ENCODE peak calls at places on chromosome 17, in seven cellular contexts. One of them, this sample, is unnamed.

GRCh38 chr17:19418312-19418992 is 7.4 kb downstream of the RNF112 start:
- DNase-seq in HCT116: no peak
- DNase-seq in esophagus squamous epithelium: no peak
- DNase-seq in ovary: no peak
- DNase-seq in body of pancreas: peak
- DNase-seq in transverse colon: no peak
- DNase-seq in dorsolateral prefrontal cortex: no peak
- DNase-seq in this sample: no peak

GRCh38 chr17:43597624-43598358 is 51.7 kb upstream of the ETV4 start:
- DNase-seq in ovary: no peak
- DNase-seq in esophagus squamous epithelium: no peak
- DNase-seq in body of pancreas: no peak
- DNase-seq in HCT116: no peak
- DNase-seq in transverse colon: no peak
- DNase-seq in dorsolateral prefrontal cortex: no peak
- DNase-seq in this sample: no peak

GRCh38 chr17:63032141-63032540 is 66.1 kb downstream of the TANC2 start:
- DNase-seq in transverse colon: peak
- DNase-seq in esophagus squamous epithelium: no peak
- DNase-seq in HCT116: no peak
- DNase-seq in body of pancreas: no peak
- DNase-seq in dorsolateral prefrontal cortex: no peak
- DNase-seq in ovary: no peak
- DNase-seq in this sample: no peak

GRCh38 chr17:59837362-59838195 is 55.2 kb downstream of the TUBD1 start:
- DNase-seq in transverse colon: peak
- DNase-seq in HCT116: peak
- DNase-seq in ovary: no peak
- DNase-seq in dorsolateral prefrontal cortex: no peak
- DNase-seq in esophagus squamous epithelium: peak
- DNase-seq in body of pancreas: peak
- DNase-seq in this sample: peak

GRCh38 chr17:45834471-45835396 is 9.9 kb upstream of the SPPL2C start:
- DNase-seq in body of pancreas: no peak
- DNase-seq in dorsolateral prefrontal cortex: no peak
- DNase-seq in transverse colon: no peak
- DNase-seq in esophagus squamous epithelium: no peak
- DNase-seq in ovary: no peak
- DNase-seq in HCT116: no peak
- DNase-seq in this sample: no peak

GRCh38 chr17:9696279-9697044 is 51.1 kb downstream of the USP43 start:
- DNase-seq in ovary: no peak
- DNase-seq in body of pancreas: no peak
- DNase-seq in transverse colon: no peak
- DNase-seq in HCT116: no peak
- DNase-seq in esophagus squamous epithelium: no peak
- DNase-seq in dorsolateral prefrontal cortex: no peak
- DNase-seq in this sample: no peak

GRCh38 chr17:47882695-47883588 is 13.1 kb upstream of the SP2 start:
- DNase-seq in dorsolateral prefrontal cortex: no peak
- DNase-seq in HCT116: no peak
- DNase-seq in esophagus squamous epithelium: no peak
- DNase-seq in body of pancreas: no peak
- DNase-seq in transverse colon: no peak
- DNase-seq in ovary: no peak
- DNase-seq in this sample: no peak

GRCh38 chr17:43636446-43636845 is 25.3 kb downstream of the MEOX1 start:
- DNase-seq in transverse colon: no peak
- DNase-seq in ovary: no peak
- DNase-seq in esophagus squamous epithelium: no peak
- DNase-seq in dorsolateral prefrontal cortex: no peak
- DNase-seq in body of pancreas: no peak
- DNase-seq in HCT116: no peak
- DNase-seq in this sample: no peak

GRCh38 chr17:71444011-71444574 is 676.7 kb upstream of the SOX9 start:
- DNase-seq in body of pancreas: no peak
- DNase-seq in dorsolateral prefrontal cortex: no peak
- DNase-seq in HCT116: no peak
- DNase-seq in transverse colon: no peak
- DNase-seq in esophagus squamous epithelium: no peak
- DNase-seq in ovary: no peak
- DNase-seq in this sample: no peak

GRCh38 chr17:61396586-61397085 is 3.0 kb upstream of the TBX2 start:
- DNase-seq in esophagus squamous epithelium: no peak
- DNase-seq in transverse colon: no peak
- DNase-seq in dorsolateral prefrontal cortex: no peak
- DNase-seq in ovary: no peak
- DNase-seq in HCT116: no peak
- DNase-seq in body of pancreas: no peak
- DNase-seq in this sample: no peak

GRCh38 chr17:79750650-79751545 is 20.2 kb downstream of the ENPP7 start:
- DNase-seq in dorsolateral prefrontal cortex: no peak
- DNase-seq in esophagus squamous epithelium: no peak
- DNase-seq in HCT116: no peak
- DNase-seq in body of pancreas: no peak
- DNase-seq in transverse colon: no peak
- DNase-seq in ovary: no peak
- DNase-seq in this sample: no peak

GRCh38 chr17:46929413-46929812 is 6.5 kb downstream of the GOSR2 start:
- DNase-seq in transverse colon: no peak
- DNase-seq in esophagus squamous epithelium: no peak
- DNase-seq in body of pancreas: no peak
- DNase-seq in ovary: no peak
- DNase-seq in HCT116: no peak
- DNase-seq in dorsolateral prefrontal cortex: no peak
- DNase-seq in this sample: no peak

GRCh38 chr17:45147102-45147580 is 1.1 kb upstream of the HEXIM1 start:
- DNase-seq in esophagus squamous epithelium: no peak
- DNase-seq in HCT116: no peak
- DNase-seq in body of pancreas: peak
- DNase-seq in transverse colon: no peak
- DNase-seq in dorsolateral prefrontal cortex: no peak
- DNase-seq in ovary: peak
- DNase-seq in this sample: no peak

GRCh38 chr17:79943354-79944241 is 92.1 kb downstream of the TBC1D16 start:
- DNase-seq in HCT116: no peak
- DNase-seq in ovary: peak
- DNase-seq in body of pancreas: no peak
- DNase-seq in transverse colon: peak
- DNase-seq in esophagus squamous epithelium: no peak
- DNase-seq in dorsolateral prefrontal cortex: peak
- DNase-seq in this sample: no peak

GRCh38 chr17:45431531-45432404 is 902 bp downstream of the ARHGAP27 start:
- DNase-seq in dorsolateral prefrontal cortex: peak
- DNase-seq in HCT116: peak
- DNase-seq in ovary: no peak
- DNase-seq in body of pancreas: peak
- DNase-seq in esophagus squamous epithelium: no peak
- DNase-seq in transverse colon: peak
- DNase-seq in this sample: no peak

GRCh38 chr17:65078441-65079160 is 22.1 kb upstream of the GNA13 start:
- DNase-seq in dorsolateral prefrontal cortex: no peak
- DNase-seq in ovary: no peak
- DNase-seq in esophagus squamous epithelium: no peak
- DNase-seq in body of pancreas: no peak
- DNase-seq in HCT116: no peak
- DNase-seq in transverse colon: no peak
- DNase-seq in this sample: no peak

GRCh38 chr17:1347681-1348318 is 52.2 kb downstream of the YWHAE start:
- DNase-seq in transverse colon: peak
- DNase-seq in ovary: no peak
- DNase-seq in HCT116: no peak
- DNase-seq in esophagus squamous epithelium: no peak
- DNase-seq in dorsolateral prefrontal cortex: no peak
- DNase-seq in body of pancreas: peak
- DNase-seq in this sample: no peak

GRCh38 chr17:16464641-16465312 is 27.2 kb downstream of the LRRC75A start:
- DNase-seq in HCT116: no peak
- DNase-seq in body of pancreas: no peak
- DNase-seq in dorsolateral prefrontal cortex: no peak
- DNase-seq in ovary: no peak
- DNase-seq in esophagus squamous epithelium: no peak
- DNase-seq in transverse colon: peak
- DNase-seq in this sample: no peak

GRCh38 chr17:56834380-56835258 is 668 bp downstream of the DGKE start:
- DNase-seq in dorsolateral prefrontal cortex: peak
- DNase-seq in body of pancreas: peak
- DNase-seq in HCT116: no peak
- DNase-seq in transverse colon: peak
- DNase-seq in ovary: peak
- DNase-seq in esophagus squamous epithelium: no peak
- DNase-seq in this sample: no peak

GRCh38 chr17:79950711-79951110 is 85.0 kb downstream of the TBC1D16 start:
- DNase-seq in HCT116: no peak
- DNase-seq in esophagus squamous epithelium: no peak
- DNase-seq in dorsolateral prefrontal cortex: peak
- DNase-seq in body of pancreas: peak
- DNase-seq in transverse colon: no peak
- DNase-seq in ovary: peak
- DNase-seq in this sample: no peak

GRCh38 chr17:38673714-38674012 is 1.1 kb downstream of the EPOP start:
- DNase-seq in ovary: peak
- DNase-seq in esophagus squamous epithelium: no peak
- DNase-seq in dorsolateral prefrontal cortex: no peak
- DNase-seq in HCT116: no peak
- DNase-seq in transverse colon: no peak
- DNase-seq in body of pancreas: peak
- DNase-seq in this sample: no peak

GRCh38 chr17:7853693-7854043 is 1.2 kb upstream of the TMEM88 start:
- DNase-seq in esophagus squamous epithelium: no peak
- DNase-seq in HCT116: no peak
- DNase-seq in dorsolateral prefrontal cortex: no peak
- DNase-seq in transverse colon: no peak
- DNase-seq in ovary: peak
- DNase-seq in body of pancreas: no peak
- DNase-seq in this sample: no peak

GRCh38 chr17:28506763-28507487 is 777 bp downstream of the FOXN1 start:
- DNase-seq in HCT116: no peak
- DNase-seq in dorsolateral prefrontal cortex: no peak
- DNase-seq in transverse colon: no peak
- DNase-seq in ovary: no peak
- DNase-seq in body of pancreas: no peak
- DNase-seq in esophagus squamous epithelium: no peak
- DNase-seq in this sample: no peak

GRCh38 chr17:28509784-28510183 is 3.6 kb downstream of the FOXN1 start:
- DNase-seq in body of pancreas: no peak
- DNase-seq in ovary: no peak
- DNase-seq in esophagus squamous epithelium: no peak
- DNase-seq in dorsolateral prefrontal cortex: no peak
- DNase-seq in HCT116: no peak
- DNase-seq in transverse colon: no peak
- DNase-seq in this sample: no peak

GRCh38 chr17:28505986-28506665 is at the start of gene FOXN1:
- DNase-seq in body of pancreas: no peak
- DNase-seq in esophagus squamous epithelium: no peak
- DNase-seq in ovary: no peak
- DNase-seq in transverse colon: no peak
- DNase-seq in dorsolateral prefrontal cortex: no peak
- DNase-seq in HCT116: no peak
- DNase-seq in this sample: no peak

GRCh38 chr17:28508325-28508724 is 2.2 kb downstream of the FOXN1 start:
- DNase-seq in HCT116: no peak
- DNase-seq in ovary: no peak
- DNase-seq in body of pancreas: no peak
- DNase-seq in transverse colon: no peak
- DNase-seq in dorsolateral prefrontal cortex: no peak
- DNase-seq in esophagus squamous epithelium: no peak
- DNase-seq in this sample: no peak

GRCh38 chr17:28507567-28508195 is 1.5 kb downstream of the FOXN1 start:
- DNase-seq in esophagus squamous epithelium: no peak
- DNase-seq in ovary: no peak
- DNase-seq in HCT116: no peak
- DNase-seq in body of pancreas: no peak
- DNase-seq in transverse colon: peak
- DNase-seq in dorsolateral prefrontal cortex: no peak
- DNase-seq in this sample: no peak
- H3K4me3 ChIP-seq in esophagus squamous epithelium: peak
- H3K4me3 ChIP-seq in ovary: no peak
- H3K4me3 ChIP-seq in HCT116: no peak
- H3K4me3 ChIP-seq in body of pancreas: no peak
- H3K4me3 ChIP-seq in transverse colon: no peak
- H3K4me3 ChIP-seq in dorsolateral prefrontal cortex: no peak
- H3K4me3 ChIP-seq in this sample: no peak

DNA sequence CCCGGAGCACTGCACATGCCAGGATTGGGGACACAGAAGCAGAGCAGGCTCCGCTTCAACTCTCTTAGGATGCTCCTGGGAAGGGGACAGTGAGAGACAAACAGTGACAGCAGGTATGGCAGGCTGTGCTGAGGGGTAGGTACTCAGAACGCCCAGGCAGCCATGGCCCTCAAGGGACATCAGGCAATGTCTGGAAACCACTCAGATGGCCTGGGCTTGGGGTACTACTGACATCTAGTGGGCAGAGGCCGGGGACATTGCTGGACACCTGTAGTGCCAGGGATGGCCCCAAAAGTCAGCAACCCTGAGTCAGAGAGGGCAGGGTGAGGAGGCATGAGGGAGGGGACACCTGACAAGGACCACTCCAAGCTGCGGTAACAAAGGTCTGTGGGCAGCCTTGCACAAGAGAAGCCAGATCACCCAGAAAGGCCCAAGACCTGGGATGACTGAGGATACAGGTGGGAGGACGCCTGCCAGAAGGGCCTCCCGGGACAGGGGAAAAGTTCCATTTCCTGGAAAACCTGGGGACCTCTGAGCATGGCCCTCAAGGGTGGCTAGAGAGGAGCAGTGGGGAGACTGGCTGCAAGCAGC is 21.2 kb downstream of the PEMT start:
- DNase-seq in body of pancreas: peak
- DNase-seq in dorsolateral prefrontal cortex: peak
- DNase-seq in HCT116: no peak
- DNase-seq in transverse colon: peak
- DNase-seq in ovary: no peak
- DNase-seq in esophagus squamous epithelium: no peak
- DNase-seq in this sample: no peak
- TF ChIP-seq CTCF in body of pancreas: peak
- TF ChIP-seq CTCF in dorsolateral prefrontal cortex: no peak
- TF ChIP-seq CTCF in HCT116: peak
- TF ChIP-seq CTCF in transverse colon: peak
- TF ChIP-seq CTCF in ovary: peak
- TF ChIP-seq CTCF in esophagus squamous epithelium: no peak
- TF ChIP-seq CTCF in this sample: peak

GRCh38 chr17:78316867-78317816 is 42.7 kb downstream of the SOCS3 start:
- DNase-seq in transverse colon: peak
- DNase-seq in body of pancreas: peak
- DNase-seq in ovary: peak
- DNase-seq in HCT116: no peak
- DNase-seq in esophagus squamous epithelium: no peak
- DNase-seq in dorsolateral prefrontal cortex: no peak
- DNase-seq in this sample: no peak
- H3K4me3 ChIP-seq in transverse colon: no peak
- H3K4me3 ChIP-seq in body of pancreas: no peak
- H3K4me3 ChIP-seq in ovary: no peak
- H3K4me3 ChIP-seq in HCT116: peak
- H3K4me3 ChIP-seq in esophagus squamous epithelium: no peak
- H3K4me3 ChIP-seq in dorsolateral prefrontal cortex: no peak
- H3K4me3 ChIP-seq in this sample: no peak

DNA sequence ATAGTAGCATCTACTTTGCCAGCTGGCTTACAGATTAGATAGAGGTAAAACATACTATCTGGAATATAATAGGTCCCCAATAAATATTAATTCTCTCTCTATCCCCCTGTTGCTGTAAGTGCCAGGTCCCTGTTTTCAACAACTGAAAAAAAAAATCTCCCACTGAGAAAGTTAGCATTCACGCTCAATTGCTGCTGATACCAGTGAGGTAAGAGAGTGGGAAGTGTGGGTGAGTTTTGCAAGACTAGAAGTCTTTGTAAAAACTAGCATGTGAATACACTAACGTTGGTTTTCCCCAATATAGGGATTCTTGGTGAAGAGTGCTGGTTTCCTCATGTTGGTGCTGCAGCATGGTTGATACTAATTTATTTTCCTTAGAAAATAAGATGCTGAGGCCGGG is 11.7 kb upstream of the TAOK1 start:
- DNase-seq in body of pancreas: no peak
- DNase-seq in transverse colon: no peak
- DNase-seq in esophagus squamous epithelium: no peak
- DNase-seq in dorsolateral prefrontal cortex: no peak
- DNase-seq in ovary: no peak
- DNase-seq in HCT116: no peak
- DNase-seq in this sample: no peak
- TF ChIP-seq CTCF in body of pancreas: no peak
- TF ChIP-seq CTCF in transverse colon: no peak
- TF ChIP-seq CTCF in esophagus squamous epithelium: no peak
- TF ChIP-seq CTCF in dorsolateral prefrontal cortex: no peak
- TF ChIP-seq CTCF in ovary: no peak
- TF ChIP-seq CTCF in HCT116: no peak
- TF ChIP-seq CTCF in this sample: no peak

This sample was measured in HFF-Myc.